ENCODE peak calls at places on chromosome 2, in seven cellular contexts. Q is psoas muscle, P is fibroblast of lung, I is RCC 7860, V is Ammon's horn, Z is astrocyte of the cerebellum, D is progenitor cell of endocrine pancreas. U is an unnamed sample.

GRCh38 chr2:190640124-190640523 is 8.8 kb upstream of the NAB1 start:
- DNase-seq in I (no peak), P (no peak), Z (no peak), D (no peak), Q (no peak), V (no peak), U (no peak)

GRCh38 chr2:36748166-36748565 is 51.7 kb downstream of the VIT start:
- DNase-seq in D (no peak), Q (no peak), V (no peak), P (peak; percentile 18), Z (no peak), I (no peak), U (no peak)

GRCh38 chr2:181190711-181191110 is 210.3 kb downstream of the UBE2E3 start:
- DNase-seq in D (no peak), V (no peak), Q (no peak), I (no peak), Z (no peak), P (no peak), U (no peak)

GRCh38 chr2:234102112-234102511 is 51.6 kb downstream of the SPP2 start:
- DNase-seq in I (no peak), D (no peak), P (no peak), Z (no peak), V (no peak), Q (no peak), U (no peak)

GRCh38 chr2:237732790-237733349 is 65.7 kb upstream of the RBM44 start:
- DNase-seq in Z (no peak), P (peak; percentile 40), V (peak; percentile 28), Q (peak; percentile 81), D (no peak), I (no peak), U (peak; percentile 73)

GRCh38 chr2:46197672-46198071 is 99.5 kb upstream of the EPAS1 start:
- DNase-seq in Z (no peak), I (no peak), D (no peak), Q (no peak), P (no peak), V (no peak), U (no peak)

GRCh38 chr2:216149741-216150140 is 40.6 kb downstream of the XRCC5 start:
- DNase-seq in Q (no peak), I (no peak), V (no peak), D (no peak), Z (no peak), P (peak; percentile 85), U (no peak)

GRCh38 chr2:105327690-105328089 is 1.8 kb downstream of the TGFBRAP1 start:
- DNase-seq in Q (no peak), D (no peak), V (no peak), P (no peak), Z (no peak), I (peak; percentile 56), U (no peak)

U was measured in gastrocnemius medialis.